ENCODE peak calls at places on chromosomes 13 and 19, in eight cellular contexts. One of them, this sample, is unnamed.
A peak's percentile ranks its signal among the peaks of the same experiment; 100 is the strongest.

GRCh38 chr19:18408053-18408476 is 10.6 kb upstream of the LRRC25 start:
- DNase-seq in upper lobe of right lung: peak; percentile 80
- DNase-seq in bronchial epithelial cell: no peak
- DNase-seq in aorta: no peak
- DNase-seq in GM23248: no peak
- DNase-seq in kidney: peak; percentile 85
- DNase-seq in naive thymus-derived CD4-positive, alpha-beta T cell: no peak
- DNase-seq in colonic mucosa: peak; percentile 82
- DNase-seq in this sample: no peak

GRCh38 chr13:77565635-77566034 is 30.1 kb downstream of the SCEL start:
- DNase-seq in upper lobe of right lung: no peak
- DNase-seq in naive thymus-derived CD4-positive, alpha-beta T cell: no peak
- DNase-seq in kidney: no peak
- DNase-seq in colonic mucosa: no peak
- DNase-seq in bronchial epithelial cell: peak; percentile 55
- DNase-seq in aorta: no peak
- DNase-seq in GM23248: peak; percentile 65
- DNase-seq in this sample: peak; percentile 61

GRCh38 chr13:25977216-25977615 is 74.6 kb downstream of the SHISA2 start:
- DNase-seq in bronchial epithelial cell: peak; percentile 54
- DNase-seq in naive thymus-derived CD4-positive, alpha-beta T cell: no peak
- DNase-seq in GM23248: no peak
- DNase-seq in aorta: no peak
- DNase-seq in colonic mucosa: no peak
- DNase-seq in kidney: no peak
- DNase-seq in upper lobe of right lung: no peak
- DNase-seq in this sample: peak; percentile 60

GRCh38 chr13:61002686-61003085 is 413.0 kb downstream of the PCDH20 start:
- DNase-seq in kidney: no peak
- DNase-seq in aorta: no peak
- DNase-seq in naive thymus-derived CD4-positive, alpha-beta T cell: no peak
- DNase-seq in upper lobe of right lung: no peak
- DNase-seq in bronchial epithelial cell: no peak
- DNase-seq in GM23248: no peak
- DNase-seq in colonic mucosa: no peak
- DNase-seq in this sample: no peak

GRCh38 chr19:19185853-19186728 is 5.9 kb downstream of the BORCS8 start:
- DNase-seq in bronchial epithelial cell: peak; percentile 27
- DNase-seq in aorta: no peak
- DNase-seq in naive thymus-derived CD4-positive, alpha-beta T cell: peak; percentile 29
- DNase-seq in upper lobe of right lung: no peak
- DNase-seq in colonic mucosa: peak; percentile 57
- DNase-seq in kidney: no peak
- DNase-seq in GM23248: peak; percentile 51
- DNase-seq in this sample: peak; percentile 67

GRCh38 chr13:41802684-41803554 is 158.0 kb downstream of the VWA8 start:
- DNase-seq in aorta: no peak
- DNase-seq in colonic mucosa: no peak
- DNase-seq in bronchial epithelial cell: peak; percentile 93
- DNase-seq in naive thymus-derived CD4-positive, alpha-beta T cell: no peak
- DNase-seq in upper lobe of right lung: no peak
- DNase-seq in kidney: no peak
- DNase-seq in GM23248: peak; percentile 87
- DNase-seq in this sample: peak; percentile 89

GRCh38 chr19:36604656-36605100 is 435 bp upstream of the ZNF382 start:
- DNase-seq in kidney: peak; percentile 83
- DNase-seq in colonic mucosa: peak; percentile 44
- DNase-seq in upper lobe of right lung: peak; percentile 73
- DNase-seq in GM23248: peak; percentile 77
- DNase-seq in bronchial epithelial cell: peak; percentile 18
- DNase-seq in aorta: peak; percentile 74
- DNase-seq in naive thymus-derived CD4-positive, alpha-beta T cell: peak; percentile 66
- DNase-seq in this sample: peak; percentile 58

GRCh38 chr13:36332986-36333385 is 13.2 kb downstream of the SPART start:
- DNase-seq in naive thymus-derived CD4-positive, alpha-beta T cell: no peak
- DNase-seq in colonic mucosa: no peak
- DNase-seq in GM23248: peak; percentile 66
- DNase-seq in aorta: no peak
- DNase-seq in kidney: no peak
- DNase-seq in upper lobe of right lung: no peak
- DNase-seq in bronchial epithelial cell: peak; percentile 66
- DNase-seq in this sample: peak; percentile 46

GRCh38 chr19:48405850-48406249 is 12.4 kb downstream of the GRIN2D start:
- DNase-seq in aorta: no peak
- DNase-seq in colonic mucosa: no peak
- DNase-seq in kidney: peak; percentile 10
- DNase-seq in GM23248: no peak
- DNase-seq in bronchial epithelial cell: peak; percentile 49
- DNase-seq in naive thymus-derived CD4-positive, alpha-beta T cell: no peak
- DNase-seq in upper lobe of right lung: no peak
- DNase-seq in this sample: peak; percentile 64

GRCh38 chr19:37362733-37363132 is 8.2 kb upstream of the ZNF527 start:
- DNase-seq in bronchial epithelial cell: peak; percentile 4
- DNase-seq in GM23248: peak; percentile 11
- DNase-seq in upper lobe of right lung: no peak
- DNase-seq in kidney: no peak
- DNase-seq in aorta: no peak
- DNase-seq in naive thymus-derived CD4-positive, alpha-beta T cell: no peak
- DNase-seq in colonic mucosa: no peak
- DNase-seq in this sample: peak; percentile 24

GRCh38 chr19:55373993-55374757 is 2.5 kb upstream of the TMEM190 start:
- DNase-seq in GM23248: peak; percentile 37
- DNase-seq in naive thymus-derived CD4-positive, alpha-beta T cell: no peak
- DNase-seq in bronchial epithelial cell: no peak
- DNase-seq in kidney: peak; percentile 79
- DNase-seq in upper lobe of right lung: no peak
- DNase-seq in colonic mucosa: no peak
- DNase-seq in aorta: no peak
- DNase-seq in this sample: no peak

GRCh38 chr19:55753401-55753800 is 5.5 kb upstream of the RFPL4A start:
- DNase-seq in colonic mucosa: peak; percentile 35
- DNase-seq in GM23248: no peak
- DNase-seq in kidney: no peak
- DNase-seq in aorta: no peak
- DNase-seq in upper lobe of right lung: no peak
- DNase-seq in bronchial epithelial cell: no peak
- DNase-seq in naive thymus-derived CD4-positive, alpha-beta T cell: no peak
- DNase-seq in this sample: no peak

GRCh38 chr13:46126552-46127171 is 21.8 kb upstream of the CPB2 start:
- DNase-seq in bronchial epithelial cell: peak; percentile 69
- DNase-seq in GM23248: peak; percentile 86
- DNase-seq in aorta: peak; percentile 56
- DNase-seq in naive thymus-derived CD4-positive, alpha-beta T cell: peak; percentile 44
- DNase-seq in kidney: peak; percentile 80
- DNase-seq in colonic mucosa: peak; percentile 59
- DNase-seq in upper lobe of right lung: peak; percentile 83
- DNase-seq in this sample: peak; percentile 79

GRCh38 chr13:38819053-38819452 is 132.2 kb downstream of the FREM2 start:
- DNase-seq in aorta: no peak
- DNase-seq in colonic mucosa: no peak
- DNase-seq in bronchial epithelial cell: no peak
- DNase-seq in kidney: no peak
- DNase-seq in upper lobe of right lung: no peak
- DNase-seq in GM23248: no peak
- DNase-seq in naive thymus-derived CD4-positive, alpha-beta T cell: no peak
- DNase-seq in this sample: peak; percentile 24

GRCh38 chr19:17458970-17459369 is 1.8 kb downstream of the NXNL1 start:
- DNase-seq in upper lobe of right lung: no peak
- DNase-seq in colonic mucosa: no peak
- DNase-seq in naive thymus-derived CD4-positive, alpha-beta T cell: no peak
- DNase-seq in aorta: no peak
- DNase-seq in GM23248: no peak
- DNase-seq in bronchial epithelial cell: peak; percentile 49
- DNase-seq in kidney: no peak
- DNase-seq in this sample: peak; percentile 42

GRCh38 chr13:95698047-95698749 is 21.3 kb downstream of the DNAJC3 start:
- DNase-seq in bronchial epithelial cell: peak; percentile 42
- DNase-seq in GM23248: peak; percentile 40
- DNase-seq in colonic mucosa: no peak
- DNase-seq in upper lobe of right lung: no peak
- DNase-seq in aorta: no peak
- DNase-seq in naive thymus-derived CD4-positive, alpha-beta T cell: no peak
- DNase-seq in kidney: no peak
- DNase-seq in this sample: peak; percentile 41

GRCh38 chr19:10433131-10433536 is 12.8 kb downstream of the PDE4A start:
- DNase-seq in bronchial epithelial cell: no peak
- DNase-seq in upper lobe of right lung: no peak
- DNase-seq in GM23248: no peak
- DNase-seq in aorta: no peak
- DNase-seq in colonic mucosa: no peak
- DNase-seq in naive thymus-derived CD4-positive, alpha-beta T cell: no peak
- DNase-seq in kidney: no peak
- DNase-seq in this sample: no peak

GRCh38 chr19:10431943-10432735 is 11.8 kb downstream of the PDE4A start:
- DNase-seq in kidney: peak; percentile 92
- DNase-seq in colonic mucosa: peak; percentile 82
- DNase-seq in upper lobe of right lung: peak; percentile 92
- DNase-seq in bronchial epithelial cell: no peak
- DNase-seq in aorta: peak; percentile 86
- DNase-seq in naive thymus-derived CD4-positive, alpha-beta T cell: peak; percentile 54
- DNase-seq in GM23248: peak; percentile 80
- DNase-seq in this sample: no peak

GRCh38 chr19:10431254-10431942 is 11.1 kb downstream of the PDE4A start:
- DNase-seq in naive thymus-derived CD4-positive, alpha-beta T cell: no peak
- DNase-seq in aorta: peak; percentile 72
- DNase-seq in upper lobe of right lung: peak; percentile 82
- DNase-seq in colonic mucosa: peak; percentile 50
- DNase-seq in bronchial epithelial cell: no peak
- DNase-seq in GM23248: peak; percentile 47
- DNase-seq in kidney: peak; percentile 83
- DNase-seq in this sample: no peak

GRCh38 chr19:10430505-10431253 is 10.3 kb downstream of the PDE4A start:
- DNase-seq in aorta: peak; percentile 84
- DNase-seq in bronchial epithelial cell: no peak
- DNase-seq in upper lobe of right lung: peak; percentile 88
- DNase-seq in GM23248: peak; percentile 81
- DNase-seq in colonic mucosa: peak; percentile 68
- DNase-seq in naive thymus-derived CD4-positive, alpha-beta T cell: no peak
- DNase-seq in kidney: peak; percentile 88
- DNase-seq in this sample: no peak

GRCh38 chr19:10432736-10433130 is 12.4 kb downstream of the PDE4A start:
- DNase-seq in bronchial epithelial cell: no peak
- DNase-seq in upper lobe of right lung: no peak
- DNase-seq in naive thymus-derived CD4-positive, alpha-beta T cell: no peak
- DNase-seq in GM23248: no peak
- DNase-seq in kidney: no peak
- DNase-seq in aorta: no peak
- DNase-seq in colonic mucosa: no peak
- DNase-seq in this sample: no peak
- H3K4me3 ChIP-seq in bronchial epithelial cell: no peak overlapping the region
- H3K4me3 ChIP-seq in upper lobe of right lung: peak overlapping the region; percentile 86
- H3K4me3 ChIP-seq in naive thymus-derived CD4-positive, alpha-beta T cell: no peak overlapping the region
- H3K4me3 ChIP-seq in GM23248: peak overlapping the region; percentile 75
- H3K4me3 ChIP-seq in kidney: no peak overlapping the region
- H3K4me3 ChIP-seq in aorta: no peak overlapping the region
- H3K4me3 ChIP-seq in colonic mucosa: no peak overlapping the region
- H3K4me3 ChIP-seq in this sample: no peak overlapping the region

GRCh38 chr13:98484289-98485219 is 92.4 kb downstream of the STK24 start:
- DNase-seq in aorta: peak; percentile 89
- DNase-seq in bronchial epithelial cell: peak; percentile 99
- DNase-seq in upper lobe of right lung: peak; percentile 87
- DNase-seq in colonic mucosa: peak; percentile 91
- DNase-seq in naive thymus-derived CD4-positive, alpha-beta T cell: no peak
- DNase-seq in GM23248: peak; percentile 99
- DNase-seq in kidney: peak; percentile 94
- DNase-seq in this sample: peak; percentile 100
- H3K4me3 ChIP-seq in aorta: no peak overlapping the region
- H3K4me3 ChIP-seq in bronchial epithelial cell: peak overlapping the region; percentile 24
- H3K4me3 ChIP-seq in upper lobe of right lung: peak overlapping the region; percentile 6
- H3K4me3 ChIP-seq in colonic mucosa: no peak overlapping the region
- H3K4me3 ChIP-seq in naive thymus-derived CD4-positive, alpha-beta T cell: no peak overlapping the region
- H3K4me3 ChIP-seq in GM23248: peak overlapping the region; percentile 48
- H3K4me3 ChIP-seq in kidney: no peak overlapping the region
- H3K4me3 ChIP-seq in this sample: peak overlapping the region; percentile 3

GRCh38 chr19:33752018-33752790 is 44.5 kb upstream of the KCTD15 start:
- DNase-seq in upper lobe of right lung: no peak
- DNase-seq in kidney: no peak
- DNase-seq in bronchial epithelial cell: no peak
- DNase-seq in naive thymus-derived CD4-positive, alpha-beta T cell: no peak
- DNase-seq in colonic mucosa: no peak
- DNase-seq in GM23248: no peak
- DNase-seq in aorta: no peak
- DNase-seq in this sample: no peak

GRCh38 chr19:33750587-33751385 is 45.9 kb upstream of the KCTD15 start:
- DNase-seq in colonic mucosa: no peak
- DNase-seq in GM23248: no peak
- DNase-seq in naive thymus-derived CD4-positive, alpha-beta T cell: no peak
- DNase-seq in kidney: no peak
- DNase-seq in upper lobe of right lung: no peak
- DNase-seq in aorta: no peak
- DNase-seq in bronchial epithelial cell: no peak
- DNase-seq in this sample: no peak

GRCh38 chr19:33749619-33750175 is 47.0 kb upstream of the KCTD15 start:
- DNase-seq in colonic mucosa: no peak
- DNase-seq in bronchial epithelial cell: no peak
- DNase-seq in kidney: peak; percentile 42
- DNase-seq in aorta: no peak
- DNase-seq in GM23248: no peak
- DNase-seq in naive thymus-derived CD4-positive, alpha-beta T cell: no peak
- DNase-seq in upper lobe of right lung: no peak
- DNase-seq in this sample: no peak

GRCh38 chr19:33752945-33753344 is 43.7 kb upstream of the KCTD15 start:
- DNase-seq in colonic mucosa: no peak
- DNase-seq in GM23248: no peak
- DNase-seq in naive thymus-derived CD4-positive, alpha-beta T cell: no peak
- DNase-seq in bronchial epithelial cell: no peak
- DNase-seq in aorta: no peak
- DNase-seq in kidney: no peak
- DNase-seq in upper lobe of right lung: no peak
- DNase-seq in this sample: no peak

GRCh38 chr19:33751386-33751770 is 45.3 kb upstream of the KCTD15 start:
- DNase-seq in colonic mucosa: no peak
- DNase-seq in GM23248: no peak
- DNase-seq in kidney: no peak
- DNase-seq in aorta: no peak
- DNase-seq in bronchial epithelial cell: no peak
- DNase-seq in upper lobe of right lung: no peak
- DNase-seq in naive thymus-derived CD4-positive, alpha-beta T cell: no peak
- DNase-seq in this sample: no peak
- H3K4me3 ChIP-seq in colonic mucosa: no peak overlapping the region
- H3K4me3 ChIP-seq in GM23248: no peak overlapping the region
- H3K4me3 ChIP-seq in kidney: no peak overlapping the region
- H3K4me3 ChIP-seq in aorta: no peak overlapping the region
- H3K4me3 ChIP-seq in bronchial epithelial cell: no peak overlapping the region
- H3K4me3 ChIP-seq in upper lobe of right lung: no peak overlapping the region
- H3K4me3 ChIP-seq in naive thymus-derived CD4-positive, alpha-beta T cell: no peak overlapping the region
- H3K4me3 ChIP-seq in this sample: no peak overlapping the region

DNA sequence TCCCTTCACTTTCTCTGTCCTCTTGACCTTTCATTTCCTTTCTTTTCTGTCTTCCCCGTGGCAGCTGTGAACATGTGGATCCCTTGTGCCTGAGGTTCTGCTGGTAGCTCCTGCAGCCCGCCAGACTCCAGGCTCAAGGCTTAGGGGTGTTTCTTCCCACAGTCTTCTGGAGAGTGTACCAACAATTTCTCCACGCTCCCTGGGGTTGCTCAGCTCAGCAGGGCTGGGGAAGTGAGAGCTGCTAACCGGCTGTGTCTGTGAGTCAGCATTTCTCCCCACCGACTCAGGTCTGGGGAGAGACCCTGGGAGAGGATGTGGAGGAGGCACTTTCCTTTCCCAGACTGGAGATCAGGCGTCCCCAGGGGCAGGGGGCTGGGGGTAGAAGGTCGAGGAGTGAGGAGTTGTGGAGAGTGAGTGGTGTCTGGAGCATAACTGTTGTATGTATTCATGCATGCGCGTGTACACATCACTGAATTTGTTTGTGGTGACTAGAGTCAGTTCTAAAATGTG is 193.6 kb downstream of the KCNRG start:
- DNase-seq in colonic mucosa: peak; percentile 24
- DNase-seq in upper lobe of right lung: peak; percentile 76
- DNase-seq in bronchial epithelial cell: peak; percentile 33
- DNase-seq in naive thymus-derived CD4-positive, alpha-beta T cell: no peak
- DNase-seq in aorta: peak; percentile 70
- DNase-seq in GM23248: peak; percentile 78
- DNase-seq in kidney: peak; percentile 77
- DNase-seq in this sample: peak; percentile 45
- H3K4me3 ChIP-seq in colonic mucosa: no peak overlapping the region
- H3K4me3 ChIP-seq in upper lobe of right lung: peak overlapping the region; percentile 25
- H3K4me3 ChIP-seq in bronchial epithelial cell: no peak overlapping the region
- H3K4me3 ChIP-seq in naive thymus-derived CD4-positive, alpha-beta T cell: no peak overlapping the region
- H3K4me3 ChIP-seq in aorta: no peak overlapping the region
- H3K4me3 ChIP-seq in GM23248: peak overlapping the region; percentile 53
- H3K4me3 ChIP-seq in kidney: peak overlapping the region; percentile 47
- H3K4me3 ChIP-seq in this sample: no peak overlapping the region